ENCODE peak calls at places on chromosomes 2 and 18, in five cellular contexts. L is nephron progenitor cell, I is thoracic aorta, B is neural progenitor cell, G is hepatocyte. P is an unnamed sample.

GRCh38 chr2:173652311-173652710 is 297.6 kb downstream of the CDCA7 start:
- DNase-seq in L (no peak), I (no peak), B (no peak), G (peak), P (no peak)

GRCh38 chr2:134973241-134974146 is 54.9 kb downstream of the CCNT2 start:
- DNase-seq in L (no peak), I (no peak), B (no peak), G (no peak), P (no peak)

GRCh38 chr2:205682239-205683021 is at the start of gene NRP2:
- DNase-seq in L (peak), I (no peak), B (peak), G (peak), P (peak)

GRCh38 chr2:105888625-105889024 is 143.9 kb downstream of the NCK2 start:
- DNase-seq in L (no peak), I (no peak), B (no peak), G (no peak), P (no peak)

GRCh38 chr2:226963528-226963927 is 127.7 kb downstream of the RHBDD1 start:
- DNase-seq in L (no peak), I (no peak), B (peak), G (peak), P (no peak)

GRCh38 chr2:133952420-133952819 is 301.5 kb upstream of the MGAT5 start:
- DNase-seq in L (no peak), I (no peak), B (no peak), G (no peak), P (no peak)

GRCh38 chr18:72985686-72986085 is 117.9 kb upstream of the NETO1 start:
- DNase-seq in L (no peak), I (no peak), B (no peak), G (no peak), P (no peak)

GRCh38 chr2:233481368-233482142 is 85.0 kb downstream of the USP40 start:
- DNase-seq in L (no peak), I (no peak), B (no peak), G (no peak), P (peak)

GRCh38 chr2:232348936-232349335 is 29.6 kb upstream of the ALPP start:
- DNase-seq in L (no peak), I (no peak), B (no peak), G (no peak), P (no peak)

GRCh38 chr2:28980368-28981015 is 606 bp upstream of the TOGARAM2 start:
- DNase-seq in L (no peak), I (no peak), B (no peak), G (no peak), P (no peak)

GRCh38 chr2:7676714-7677113 is 759.5 kb downstream of the RNF144A start:
- DNase-seq in L (no peak), I (no peak), B (no peak), G (no peak), P (no peak)

GRCh38 chr2:23617817-23618216 is 232.8 kb downstream of the KLHL29 start:
- DNase-seq in L (no peak), I (no peak), B (no peak), G (peak), P (no peak)

GRCh38 chr2:233448220-233448559 is 93.9 kb downstream of the DGKD start:
- DNase-seq in L (peak), I (no peak), B (peak), G (no peak), P (no peak)

GRCh38 chr2:64998658-64999061 is 9.5 kb downstream of the SLC1A4 start:
- DNase-seq in L (no peak), I (no peak), B (no peak), G (no peak), P (no peak)

GRCh38 chr2:230864605-230865323 is at the start of gene ITM2C:
- DNase-seq in L (peak), I (no peak), B (peak), G (peak), P (no peak)
- TF ChIP-seq CTCF in L (peak), I (no peak), B (peak), G (peak), P (no peak)

DNA sequence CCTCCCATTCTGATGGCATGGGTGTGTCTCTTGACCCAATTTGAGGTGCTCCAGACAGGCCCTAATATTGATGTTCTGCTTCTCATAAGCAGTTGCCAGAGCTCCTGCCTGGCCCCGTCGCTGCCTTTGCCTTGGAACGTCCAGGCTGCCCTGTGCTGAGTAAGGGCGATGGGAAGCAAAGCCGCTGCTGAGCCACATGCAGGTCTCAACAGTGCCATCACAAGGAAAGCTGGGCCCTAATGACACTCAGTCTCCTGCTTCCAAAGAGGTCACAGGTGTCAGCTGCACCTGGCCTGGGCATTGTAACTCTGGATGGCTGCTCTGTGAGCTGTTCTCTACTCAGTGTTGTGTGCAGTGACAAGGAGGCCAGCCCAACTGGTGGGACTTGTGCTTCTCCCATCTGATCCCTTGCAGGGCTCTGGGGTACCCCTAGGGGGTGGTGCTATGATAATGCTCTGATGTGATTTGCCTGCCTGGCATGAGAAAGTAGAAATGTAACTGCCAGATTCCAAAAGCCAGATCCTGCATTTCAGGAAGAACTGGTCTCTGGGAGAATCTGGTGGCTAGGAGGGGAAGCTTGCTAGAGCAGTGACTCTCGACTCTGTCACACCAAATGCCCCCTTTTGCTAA is 8.7 kb downstream of the TTC39C start:
- DNase-seq in L (peak), I (no peak), B (peak), G (peak), P (no peak)
- TF ChIP-seq CTCF in L (peak), I (no peak), B (peak), G (no peak), P (no peak)

DNA sequence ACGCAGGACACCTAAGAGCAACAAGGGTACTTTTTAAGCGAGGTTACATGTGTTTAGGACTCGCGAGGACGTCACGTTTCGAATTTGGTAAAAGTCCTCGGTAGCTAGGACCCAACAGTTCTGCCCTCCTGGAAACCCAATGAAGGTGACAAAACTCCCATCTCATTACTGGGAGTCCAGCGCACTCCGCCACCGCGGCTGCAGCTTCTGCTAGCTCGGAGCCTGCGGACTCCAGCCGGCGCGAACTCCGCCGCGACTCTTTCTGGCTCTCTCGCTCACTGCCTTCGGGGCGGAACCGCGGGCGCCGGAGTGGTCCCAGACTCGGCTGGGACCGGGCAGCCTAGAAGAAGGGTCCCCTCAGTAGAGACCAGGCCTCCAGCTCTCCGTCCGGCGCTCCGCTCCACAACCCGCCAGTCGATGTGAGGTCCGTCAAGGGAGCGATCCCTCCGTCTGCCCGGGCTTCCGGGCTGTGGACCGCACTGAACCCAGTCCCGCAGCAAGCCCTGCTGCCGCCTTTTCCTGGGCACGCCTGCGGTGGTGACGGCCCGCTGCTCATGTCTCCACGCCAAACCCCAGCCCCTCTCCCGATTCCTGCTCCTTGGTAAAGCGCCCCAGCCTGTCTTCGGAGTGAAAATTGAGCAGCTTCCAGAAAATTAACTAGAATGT is 3.0 kb upstream of the OSR1 start:
- DNase-seq in L (peak), I (no peak), B (peak), G (no peak), P (peak)
- TF ChIP-seq CTCF in L (no peak), I (no peak), B (no peak), G (no peak), P (no peak)

GRCh38 chr2:158047156-158047611 is 54.5 kb upstream of the UPP2 start:
- DNase-seq in L (no peak), I (no peak), B (no peak), G (no peak), P (no peak)

GRCh38 chr2:158043181-158043948 is 58.3 kb upstream of the UPP2 start:
- DNase-seq in L (no peak), I (no peak), B (no peak), G (no peak), P (no peak)

GRCh38 chr2:158048327-158048726 is 53.3 kb upstream of the UPP2 start:
- DNase-seq in L (no peak), I (no peak), B (no peak), G (no peak), P (no peak)

GRCh38 chr2:158042666-158043065 is 59.0 kb upstream of the UPP2 start:
- DNase-seq in L (no peak), I (no peak), B (no peak), G (no peak), P (no peak)

DNA sequence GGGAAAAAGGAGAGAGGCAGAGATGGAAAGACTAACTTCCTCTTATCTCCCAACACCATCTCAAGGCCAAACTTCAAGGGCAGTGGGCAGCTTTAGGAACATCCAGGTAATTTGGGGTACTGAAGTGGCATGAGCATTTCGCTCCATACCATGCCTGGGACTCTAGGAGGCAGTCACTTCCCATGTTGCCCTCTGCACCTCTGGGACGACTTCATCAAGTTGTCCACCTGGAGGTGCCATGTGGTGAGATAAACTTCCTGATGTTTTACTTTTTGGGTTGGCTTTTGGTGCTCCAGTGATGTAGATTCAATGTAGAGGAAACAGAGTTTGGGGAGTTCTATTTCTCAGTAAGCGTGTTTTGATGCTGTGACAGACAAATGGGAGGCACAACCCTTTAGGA is 56.3 kb upstream of the UPP2 start:
- DNase-seq in L (no peak), I (no peak), B (peak), G (peak), P (no peak)
- TF ChIP-seq CTCF in L (no peak), I (no peak), B (peak), G (peak), P (no peak)

GRCh38 chr2:15938803-15939555 is 1.4 kb upstream of the MYCN start:
- DNase-seq in L (peak), I (no peak), B (no peak), G (no peak), P (no peak)

GRCh38 chr2:15940661-15941482 is 522 bp downstream of the MYCN start:
- DNase-seq in L (peak), I (no peak), B (peak), G (no peak), P (no peak)

GRCh38 chr2:15939556-15939853 is 845 bp upstream of the MYCN start:
- DNase-seq in L (peak), I (no peak), B (no peak), G (no peak), P (no peak)

GRCh38 chr2:15941483-15941853 is 1.1 kb downstream of the MYCN start:
- DNase-seq in L (peak), I (no peak), B (peak), G (peak), P (peak)

GRCh38 chr2:15939854-15940660 is at the start of gene MYCN:
- DNase-seq in L (peak), I (no peak), B (peak), G (peak), P (peak)
- TF ChIP-seq CTCF in L (peak), I (peak), B (peak), G (no peak), P (no peak)

DNA sequence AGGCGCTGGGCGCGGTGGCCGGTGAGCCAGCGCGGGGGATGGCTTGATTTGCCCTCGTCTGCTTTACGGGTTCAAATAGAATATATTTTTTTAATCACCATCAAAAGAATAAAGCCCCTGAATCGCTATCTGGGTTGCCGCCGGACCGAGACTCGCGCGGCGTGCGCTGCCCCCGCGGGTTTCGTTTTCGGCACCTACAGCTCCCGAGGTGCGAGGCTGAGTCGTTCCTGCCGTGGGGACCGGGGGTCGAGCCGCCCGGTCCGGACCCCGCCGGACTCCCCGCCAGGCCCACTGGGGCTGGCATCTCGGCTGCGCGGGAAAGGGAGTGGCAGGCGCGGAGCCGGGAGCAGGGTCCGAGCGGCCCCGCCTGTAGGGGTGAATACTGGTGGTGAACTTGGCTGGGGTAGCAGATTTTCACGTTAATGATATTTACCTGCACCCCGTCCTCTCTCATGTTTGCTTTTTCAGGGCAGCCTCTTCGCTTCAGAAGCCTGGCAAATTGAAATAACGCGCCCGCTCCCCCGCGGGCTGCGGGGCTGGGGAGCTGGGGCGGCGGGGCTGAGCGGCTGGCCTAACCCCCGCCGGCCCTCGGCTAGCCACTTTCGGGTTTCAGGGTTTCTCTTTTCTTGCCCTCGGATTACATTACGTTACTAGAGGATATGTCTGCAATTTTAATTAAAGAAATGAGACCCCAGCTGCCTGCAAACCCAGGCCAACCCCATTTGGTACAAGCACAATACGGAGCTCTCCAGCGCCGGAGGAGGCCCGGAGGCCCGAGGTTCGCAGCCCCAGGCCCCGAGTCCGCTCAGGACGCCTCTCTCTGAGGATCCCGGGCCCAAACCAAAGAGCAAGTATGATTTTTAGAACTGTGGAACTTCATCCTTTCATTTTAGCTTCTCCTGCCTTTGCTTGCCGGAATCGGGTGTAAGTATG is 1.7 kb upstream of the CELF4 start:
- DNase-seq in L (peak), I (no peak), B (peak), G (no peak), P (no peak)
- TF ChIP-seq CTCF in L (no peak), I (no peak), B (no peak), G (no peak), P (no peak)

GRCh38 chr18:30280861-30281470 is 761.6 kb downstream of the DSC3 start:
- DNase-seq in L (peak), I (no peak), B (peak), G (peak), P (no peak)
- TF ChIP-seq CTCF in L (peak), I (peak), B (peak), G (peak), P (no peak)

DNA sequence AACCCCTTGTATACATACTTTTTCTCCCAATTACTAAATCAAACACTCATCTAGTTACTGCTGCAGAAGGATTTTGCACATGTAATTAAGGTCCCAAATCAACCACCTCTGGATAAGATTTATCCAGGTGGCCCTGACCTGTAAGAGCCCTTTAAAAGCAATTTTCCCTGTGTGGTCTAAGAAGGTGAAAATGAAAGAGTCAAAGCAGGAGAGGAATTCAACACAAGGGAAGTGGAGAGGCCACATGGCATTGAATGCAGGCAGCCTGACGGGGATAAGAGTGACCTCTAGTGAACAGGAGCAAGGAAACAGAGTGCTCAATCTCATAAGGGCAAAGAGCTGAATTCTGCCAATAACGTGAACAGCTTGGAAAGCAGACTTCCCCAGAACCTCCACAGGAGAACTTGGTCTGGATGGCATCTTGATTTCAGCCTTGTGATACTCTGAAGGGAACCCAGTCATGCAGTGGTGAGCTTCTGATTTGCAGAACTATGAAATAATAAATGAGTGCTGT is 27.2 kb downstream of the PPP3R1 start:
- DNase-seq in L (no peak), I (no peak), B (peak), G (peak), P (no peak)
- TF ChIP-seq CTCF in L (no peak), I (no peak), B (peak), G (peak), P (no peak)

GRCh38 chr2:160430001-160430344 is 63.6 kb downstream of the RBMS1 start:
- DNase-seq in L (no peak), I (no peak), B (no peak), G (no peak), P (no peak)
- TF ChIP-seq CTCF in L (no peak), I (no peak), B (no peak), G (no peak), P (no peak)